ENCODE peak calls at places on chromosomes 6 and 20, in nine cellular contexts. V is stromal cell of bone marrow; A is breast epithelium; Z is activated T-cell treated with anti-CD3 and anti-CD28 coated beads for 4 hours; R is kidney epithelial cell; I is fibroblast of pulmonary artery; U is spleen; X is T-helper 2 cell; P is CD4-positive, alpha-beta T cell. W is an unnamed sample.

GRCh38 chr20:60463798-60464197 is 505.6 kb downstream of the CDH26 start:
- DNase-seq in V (no peak), A (no peak), Z (no peak), R (no peak), I (no peak), U (no peak), X (no peak), P (no peak), W (no peak)

GRCh38 chr20:38076548-38076947 is 43.0 kb downstream of the RPRD1B start:
- DNase-seq in V (no peak), A (no peak), Z (no peak), R (no peak), I (no peak), U (no peak), X (no peak), P (no peak), W (no peak)

GRCh38 chr6:119308048-119308570 is 41.5 kb downstream of the MAN1A1 start:
- DNase-seq in V (peak), A (no peak), Z (no peak), R (peak), I (peak), U (no peak), X (no peak), P (no peak), W (peak)

GRCh38 chr6:3400162-3400561 is 56.7 kb downstream of the SLC22A23 start:
- DNase-seq in V (no peak), A (no peak), Z (no peak), R (no peak), I (no peak), U (no peak), X (no peak), P (no peak), W (no peak)

GRCh38 chr6:6577736-6578135 is 10.8 kb upstream of the LY86 start:
- DNase-seq in V (no peak), A (no peak), Z (no peak), R (no peak), I (no peak), U (no peak), X (no peak), P (no peak), W (no peak)

GRCh38 chr6:121780325-121781313 is 345.2 kb downstream of the GJA1 start:
- DNase-seq in V (peak), A (peak), Z (no peak), R (peak), I (peak), U (no peak), X (no peak), P (no peak), W (no peak)

GRCh38 chr6:16345449-16346330 is 107.3 kb downstream of the GMPR start:
- DNase-seq in V (peak), A (no peak), Z (no peak), R (no peak), I (peak), U (no peak), X (no peak), P (no peak), W (peak)

GRCh38 chr20:51003776-51004175 is 19.1 kb downstream of the KCNG1 start:
- DNase-seq in V (no peak), A (no peak), Z (no peak), R (no peak), I (no peak), U (no peak), X (no peak), P (no peak), W (no peak)

GRCh38 chr6:144559865-144560603 is 274.9 kb downstream of the UTRN start:
- DNase-seq in V (no peak), A (no peak), Z (no peak), R (no peak), I (peak), U (no peak), X (peak), P (peak), W (peak)

GRCh38 chr6:12851123-12851695 is 134.6 kb downstream of the PHACTR1 start:
- DNase-seq in V (no peak), A (no peak), Z (no peak), R (no peak), I (peak), U (no peak), X (no peak), P (no peak), W (no peak)

GRCh38 chr20:12090920-12091319 is 173.2 kb downstream of the BTBD3 start:
- DNase-seq in V (no peak), A (no peak), Z (no peak), R (no peak), I (peak), U (no peak), X (no peak), P (no peak), W (peak)